ENCODE peak calls at places on chromosomes 4 and X, in nine cellular contexts. U, Y, C, E, Z, K, Q, V and A are unnamed samples.

GRCh38 chrX:130645955-130646583 is 244.3 kb downstream of the RBMX2 start:
- DNase-seq in U (peak; percentile 4), Y (no peak), C (no peak), E (no peak), Z (no peak), K (no peak), Q (no peak), V (no peak), A (no peak)

GRCh38 chr4:130985371-130985770 is 1889.4 kb downstream of the C4orf33 start:
- DNase-seq in U (no peak), Y (no peak), C (no peak), E (no peak), Z (no peak), K (no peak), Q (no peak), V (no peak), A (no peak)

GRCh38 chrX:28058906-28059305 is 77.7 kb upstream of the DCAF8L1 start:
- DNase-seq in U (peak; percentile 3), Y (no peak), C (no peak), E (no peak), Z (no peak), K (no peak), Q (no peak), V (no peak), A (no peak)

GRCh38 chr4:41647368-41647767 is 101.2 kb downstream of the PHOX2B start:
- DNase-seq in U (no peak), Y (no peak), C (no peak), E (no peak), Z (no peak), K (no peak), Q (no peak), V (no peak), A (no peak)

GRCh38 chrX:49876750-49877149 is 2.5 kb upstream of the USP27X start:
- DNase-seq in U (peak; percentile 8), Y (no peak), C (peak; percentile 11), E (peak; percentile 40), Z (no peak), K (no peak), Q (peak; percentile 36), V (peak; percentile 42), A (peak; percentile 37)

GRCh38 chr4:7861440-7861881 is 78.2 kb downstream of the AFAP1 start:
- DNase-seq in U (peak; percentile 96), Y (peak; percentile 64), C (no peak), E (no peak), Z (no peak), K (no peak), Q (peak; percentile 81), V (peak; percentile 93), A (peak; percentile 93)

GRCh38 chr4:19224820-19225219 is 1026.9 kb upstream of the SLIT2 start:
- DNase-seq in U (peak; percentile 59), Y (no peak), C (peak; percentile 57), E (no peak), Z (no peak), K (no peak), Q (peak; percentile 30), V (peak; percentile 53), A (peak; percentile 29)

GRCh38 chr4:113311047-113311446 is 261.6 kb downstream of the ANK2 start:
- DNase-seq in U (no peak), Y (no peak), C (no peak), E (no peak), Z (no peak), K (no peak), Q (no peak), V (no peak), A (no peak)

GRCh38 chrX:123859409-123859827 is 435 bp upstream of the XIAP start:
- DNase-seq in U (no peak), Y (no peak), C (peak; percentile 58), E (no peak), Z (peak; percentile 76), K (peak; percentile 74), Q (no peak), V (no peak), A (no peak)

GRCh38 chr4:1472911-1473518 is 66.8 kb upstream of the NKX1-1 start:
- DNase-seq in U (no peak), Y (no peak), C (no peak), E (no peak), Z (no peak), K (no peak), Q (no peak), V (no peak), A (no peak)

GRCh38 chr4:173264960-173265281 is 69.2 kb downstream of the HMGB2 start:
- DNase-seq in U (no peak), Y (no peak), C (no peak), E (no peak), Z (no peak), K (no peak), Q (no peak), V (no peak), A (no peak)

GRCh38 chr4:86596802-86597201 is 2.7 kb downstream of the PTPN13 start:
- DNase-seq in U (peak; percentile 26), Y (no peak), C (no peak), E (no peak), Z (no peak), K (no peak), Q (peak; percentile 10), V (peak; percentile 52), A (peak; percentile 45)

GRCh38 chr4:83124079-83124780 is 9.7 kb upstream of the PLAC8 start:
- DNase-seq in U (no peak), Y (no peak), C (no peak), E (no peak), Z (no peak), K (no peak), Q (no peak), V (no peak), A (peak; percentile 35)

GRCh38 chr4:159308571-159309340 is 205.9 kb downstream of the RAPGEF2 start:
- DNase-seq in U (peak; percentile 69), Y (peak; percentile 47), C (no peak), E (no peak), Z (no peak), K (no peak), Q (peak; percentile 52), V (peak; percentile 67), A (peak; percentile 78)

GRCh38 chr4:41212221-41213203 is 1.8 kb downstream of the APBB2 start:
- DNase-seq in U (peak; percentile 69), Y (peak; percentile 77), C (peak; percentile 48), E (peak; percentile 52), Z (peak; percentile 47), K (peak; percentile 12), Q (peak; percentile 69), V (peak; percentile 77), A (peak; percentile 81)

GRCh38 chr4:138251904-138252303 is 9.8 kb upstream of the SLC7A11 start:
- DNase-seq in U (no peak), Y (no peak), C (no peak), E (no peak), Z (no peak), K (no peak), Q (no peak), V (no peak), A (no peak)

GRCh38 chr4:155854597-155855226 is 11.4 kb downstream of the ASIC5 start:
- DNase-seq in U (peak; percentile 52), Y (no peak), C (no peak), E (no peak), Z (no peak), K (no peak), Q (peak; percentile 77), V (peak; percentile 65), A (peak; percentile 76)

GRCh38 chrX:136266828-136267227 is 15.6 kb upstream of the MAP7D3 start:
- DNase-seq in U (no peak), Y (no peak), C (no peak), E (no peak), Z (no peak), K (no peak), Q (no peak), V (no peak), A (no peak)

GRCh38 chr4:60241886-60242285 is 958.2 kb upstream of the ADGRL3 start:
- DNase-seq in U (peak; percentile 3), Y (no peak), C (no peak), E (no peak), Z (no peak), K (no peak), Q (no peak), V (no peak), A (no peak)